ENCODE peak calls at places on chromosomes 5 and 9, in five cellular contexts. One of them, this sample, is unnamed.

GRCh38 chr9:109035684-109036423 is 22.6 kb upstream of the CTNNAL1 start:
- DNase-seq in upper lobe of left lung: no peak
- DNase-seq in heart left ventricle: no peak
- DNase-seq in cardiac muscle cell: peak
- DNase-seq in stomach: peak
- DNase-seq in this sample: peak

GRCh38 chr5:120139039-120139438 is 325.1 kb upstream of the PRR16 start:
- DNase-seq in heart left ventricle: no peak
- DNase-seq in upper lobe of left lung: no peak
- DNase-seq in stomach: no peak
- DNase-seq in cardiac muscle cell: peak
- DNase-seq in this sample: peak

GRCh38 chr9:111572945-111573604 is 26.4 kb downstream of the PTGR1 start:
- DNase-seq in heart left ventricle: no peak
- DNase-seq in cardiac muscle cell: peak
- DNase-seq in upper lobe of left lung: no peak
- DNase-seq in stomach: no peak
- DNase-seq in this sample: no peak

GRCh38 chr5:25688156-25688555 is 1043.4 kb upstream of the CDH10 start:
- DNase-seq in cardiac muscle cell: no peak
- DNase-seq in upper lobe of left lung: no peak
- DNase-seq in heart left ventricle: no peak
- DNase-seq in stomach: no peak
- DNase-seq in this sample: no peak

GRCh38 chr5:150757087-150757649 is 1.6 kb downstream of the DCTN4 start:
- DNase-seq in heart left ventricle: no peak
- DNase-seq in stomach: no peak
- DNase-seq in cardiac muscle cell: no peak
- DNase-seq in upper lobe of left lung: no peak
- DNase-seq in this sample: no peak

GRCh38 chr9:134488251-134488900 is 153.2 kb upstream of the COL5A1 start:
- DNase-seq in stomach: no peak
- DNase-seq in upper lobe of left lung: peak
- DNase-seq in heart left ventricle: no peak
- DNase-seq in cardiac muscle cell: no peak
- DNase-seq in this sample: peak

GRCh38 chr9:95852059-95853032 is 23.1 kb upstream of the ERCC6L2 start:
- DNase-seq in cardiac muscle cell: no peak
- DNase-seq in stomach: no peak
- DNase-seq in upper lobe of left lung: no peak
- DNase-seq in heart left ventricle: no peak
- DNase-seq in this sample: no peak

GRCh38 chr5:83077662-83078261 is 415 bp downstream of the XRCC4 start:
- DNase-seq in stomach: no peak
- DNase-seq in upper lobe of left lung: no peak
- DNase-seq in heart left ventricle: no peak
- DNase-seq in cardiac muscle cell: peak
- DNase-seq in this sample: no peak

GRCh38 chr9:85605905-85606304 is 135.8 kb downstream of the AGTPBP1 start:
- DNase-seq in stomach: no peak
- DNase-seq in upper lobe of left lung: no peak
- DNase-seq in heart left ventricle: no peak
- DNase-seq in cardiac muscle cell: no peak
- DNase-seq in this sample: no peak

GRCh38 chr9:69047331-69047730 is 11.8 kb downstream of the FXN start:
- DNase-seq in cardiac muscle cell: no peak
- DNase-seq in upper lobe of left lung: no peak
- DNase-seq in heart left ventricle: no peak
- DNase-seq in stomach: no peak
- DNase-seq in this sample: no peak

GRCh38 chr5:53397845-53398244 is 82.6 kb upstream of the FST start:
- DNase-seq in upper lobe of left lung: no peak
- DNase-seq in heart left ventricle: no peak
- DNase-seq in stomach: no peak
- DNase-seq in cardiac muscle cell: peak
- DNase-seq in this sample: peak

GRCh38 chr9:115531410-115532130 is 413.6 kb upstream of the TNC start:
- DNase-seq in upper lobe of left lung: no peak
- DNase-seq in cardiac muscle cell: peak
- DNase-seq in heart left ventricle: no peak
- DNase-seq in stomach: no peak
- DNase-seq in this sample: no peak

GRCh38 chr9:137429974-137430722 is 7.0 kb downstream of the NOXA1 start:
- DNase-seq in stomach: peak
- DNase-seq in heart left ventricle: peak
- DNase-seq in upper lobe of left lung: peak
- DNase-seq in cardiac muscle cell: no peak
- DNase-seq in this sample: no peak

GRCh38 chr5:139751236-139751635 is 44.4 kb upstream of the PSD2 start:
- DNase-seq in stomach: no peak
- DNase-seq in heart left ventricle: no peak
- DNase-seq in upper lobe of left lung: no peak
- DNase-seq in cardiac muscle cell: no peak
- DNase-seq in this sample: no peak

GRCh38 chr9:15670884-15671283 is 118.0 kb downstream of the CCDC171 start:
- DNase-seq in cardiac muscle cell: no peak
- DNase-seq in heart left ventricle: no peak
- DNase-seq in upper lobe of left lung: no peak
- DNase-seq in stomach: no peak
- DNase-seq in this sample: no peak

GRCh38 chr5:149277821-149278220 is 6.2 kb downstream of the AFAP1L1 start:
- DNase-seq in upper lobe of left lung: no peak
- DNase-seq in heart left ventricle: no peak
- DNase-seq in stomach: no peak
- DNase-seq in cardiac muscle cell: peak
- DNase-seq in this sample: no peak

GRCh38 chr5:73365990-73366667 is 82.4 kb downstream of the FOXD1 start:
- DNase-seq in heart left ventricle: no peak
- DNase-seq in cardiac muscle cell: no peak
- DNase-seq in stomach: no peak
- DNase-seq in upper lobe of left lung: peak
- DNase-seq in this sample: no peak

GRCh38 chr5:134503088-134503936 is 22.2 kb upstream of the JADE2 start:
- DNase-seq in stomach: peak
- DNase-seq in heart left ventricle: peak
- DNase-seq in cardiac muscle cell: peak
- DNase-seq in upper lobe of left lung: peak
- DNase-seq in this sample: peak

GRCh38 chr5:84148651-84149050 is 236.0 kb downstream of the EDIL3 start:
- DNase-seq in upper lobe of left lung: no peak
- DNase-seq in cardiac muscle cell: no peak
- DNase-seq in stomach: no peak
- DNase-seq in heart left ventricle: no peak
- DNase-seq in this sample: no peak

GRCh38 chr5:125346316-125346715 is 599.9 kb upstream of the ZNF608 start:
- DNase-seq in upper lobe of left lung: no peak
- DNase-seq in stomach: no peak
- DNase-seq in heart left ventricle: no peak
- DNase-seq in cardiac muscle cell: no peak
- DNase-seq in this sample: no peak

GRCh38 chr9:92954078-92954861 is 6.9 kb downstream of the FGD3 start:
- DNase-seq in upper lobe of left lung: no peak
- DNase-seq in stomach: peak
- DNase-seq in heart left ventricle: no peak
- DNase-seq in cardiac muscle cell: peak
- DNase-seq in this sample: no peak

GRCh38 chr9:96391021-96391765 is 7.7 kb upstream of the SLC35D2 start:
- DNase-seq in cardiac muscle cell: no peak
- DNase-seq in upper lobe of left lung: no peak
- DNase-seq in heart left ventricle: no peak
- DNase-seq in stomach: peak
- DNase-seq in this sample: no peak

GRCh38 chr9:35910613-35911488 is 1.6 kb downstream of the SPAAR start:
- DNase-seq in upper lobe of left lung: peak
- DNase-seq in stomach: peak
- DNase-seq in cardiac muscle cell: peak
- DNase-seq in heart left ventricle: no peak
- DNase-seq in this sample: peak
- H3K27ac ChIP-seq in upper lobe of left lung: peak
- H3K27ac ChIP-seq in stomach: peak
- H3K27ac ChIP-seq in cardiac muscle cell: no peak
- H3K27ac ChIP-seq in heart left ventricle: peak
- H3K27ac ChIP-seq in this sample: peak

DNA sequence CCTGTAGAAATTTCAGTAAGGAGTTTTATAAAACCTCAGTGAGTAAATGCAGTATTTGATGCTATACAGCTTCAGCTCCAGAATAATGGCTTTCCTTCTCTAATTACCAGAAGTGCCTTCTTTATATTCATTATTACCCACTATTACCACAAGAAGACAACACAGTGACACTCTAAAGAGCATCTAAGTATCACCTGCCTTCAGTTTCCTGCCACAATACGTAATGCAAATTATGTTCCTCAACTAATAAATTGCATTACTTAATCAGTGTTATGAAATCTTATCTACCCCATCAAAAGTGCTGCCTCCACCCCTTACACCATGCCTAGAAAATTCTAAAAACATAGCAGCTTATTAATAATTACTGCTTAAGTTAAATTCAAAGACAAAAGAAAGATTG is 91.9 kb downstream of the TRPM6 start:
- DNase-seq in heart left ventricle: no peak
- DNase-seq in cardiac muscle cell: no peak
- DNase-seq in stomach: no peak
- DNase-seq in upper lobe of left lung: no peak
- DNase-seq in this sample: no peak
- TF ChIP-seq CTCF in heart left ventricle: no peak
- TF ChIP-seq CTCF in cardiac muscle cell: no peak
- TF ChIP-seq CTCF in stomach: no peak
- TF ChIP-seq CTCF in upper lobe of left lung: no peak
- TF ChIP-seq CTCF in this sample: no peak

GRCh38 chr9:87770616-87771015 is 44.7 kb downstream of the CTSL start:
- DNase-seq in cardiac muscle cell: no peak
- DNase-seq in upper lobe of left lung: no peak
- DNase-seq in stomach: no peak
- DNase-seq in heart left ventricle: no peak
- DNase-seq in this sample: no peak
- H3K27ac ChIP-seq in cardiac muscle cell: no peak
- H3K27ac ChIP-seq in upper lobe of left lung: no peak
- H3K27ac ChIP-seq in stomach: no peak
- H3K27ac ChIP-seq in heart left ventricle: no peak
- H3K27ac ChIP-seq in this sample: no peak

GRCh38 chr5:36459191-36460135 is 146.9 kb upstream of the SLC1A3 start:
- DNase-seq in stomach: no peak
- DNase-seq in upper lobe of left lung: no peak
- DNase-seq in heart left ventricle: no peak
- DNase-seq in cardiac muscle cell: no peak
- DNase-seq in this sample: no peak
- TF ChIP-seq CTCF in stomach: no peak
- TF ChIP-seq CTCF in upper lobe of left lung: no peak
- TF ChIP-seq CTCF in heart left ventricle: no peak
- TF ChIP-seq CTCF in cardiac muscle cell: no peak
- TF ChIP-seq CTCF in this sample: no peak

DNA sequence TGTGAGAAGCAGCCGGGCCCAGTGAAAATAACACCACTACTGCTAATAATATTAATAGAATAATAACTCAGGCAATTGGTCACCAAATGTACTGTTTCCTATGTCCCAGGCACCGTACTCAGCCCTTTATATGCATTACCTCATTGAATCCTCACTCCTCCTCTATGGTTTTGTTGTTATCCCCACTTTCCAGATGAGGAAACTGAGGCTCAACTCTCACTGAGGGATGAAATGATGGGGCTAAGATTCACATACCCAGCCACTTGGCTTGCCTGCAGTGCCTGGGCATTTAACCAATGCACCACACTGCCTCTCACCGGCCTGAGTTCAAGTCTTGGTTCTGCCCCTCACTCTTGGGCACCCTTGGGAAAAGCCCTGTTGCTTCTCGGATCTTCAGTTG is 34.1 kb downstream of the WHRN start:
- DNase-seq in heart left ventricle: no peak
- DNase-seq in upper lobe of left lung: no peak
- DNase-seq in cardiac muscle cell: no peak
- DNase-seq in stomach: no peak
- DNase-seq in this sample: no peak
- H3K27ac ChIP-seq in heart left ventricle: no peak
- H3K27ac ChIP-seq in upper lobe of left lung: no peak
- H3K27ac ChIP-seq in cardiac muscle cell: no peak
- H3K27ac ChIP-seq in stomach: no peak
- H3K27ac ChIP-seq in this sample: no peak

DNA sequence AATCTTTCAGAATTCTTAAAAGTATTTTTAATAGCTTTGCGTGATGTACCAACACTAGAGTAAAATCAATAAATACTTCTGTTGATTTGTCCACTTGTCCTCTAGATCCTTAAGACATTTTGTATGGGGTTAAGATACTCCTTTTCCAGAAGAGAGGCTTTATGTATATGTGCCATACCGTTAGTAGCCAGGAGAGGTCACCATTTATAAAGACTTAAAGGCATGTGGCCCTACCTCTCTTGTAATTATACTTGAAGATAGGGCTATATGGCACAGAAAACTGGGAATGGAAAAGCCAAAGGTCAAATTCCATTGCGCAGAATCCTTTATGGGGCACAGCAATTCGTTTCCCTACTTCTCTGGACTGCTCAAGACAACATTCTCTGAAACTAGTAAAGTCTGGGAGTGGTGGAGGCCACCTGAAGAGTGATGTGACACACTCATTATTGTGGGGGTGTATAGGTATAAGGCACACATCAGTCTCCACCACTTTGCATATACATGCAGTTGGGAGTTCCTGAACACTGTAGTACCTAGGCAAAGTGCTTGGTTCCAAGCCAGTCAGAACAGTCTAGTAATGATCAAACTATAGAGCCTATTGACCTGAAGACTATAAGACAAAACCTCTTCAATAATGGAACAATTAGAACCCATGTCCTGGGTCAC is 140.1 kb upstream of the FBXL17 start:
- DNase-seq in stomach: no peak
- DNase-seq in cardiac muscle cell: peak
- DNase-seq in upper lobe of left lung: no peak
- DNase-seq in heart left ventricle: no peak
- DNase-seq in this sample: peak
- TF ChIP-seq CTCF in stomach: peak
- TF ChIP-seq CTCF in cardiac muscle cell: peak
- TF ChIP-seq CTCF in upper lobe of left lung: peak
- TF ChIP-seq CTCF in heart left ventricle: peak
- TF ChIP-seq CTCF in this sample: peak

This sample was measured in heart right ventricle.